ENCODE peak calls at places on chromosomes 2 and 18, in five cellular contexts. One of them, this sample, is unnamed.

GRCh38 chr2:107374261-107374660 is 452.4 kb upstream of the RGPD4 start:
- DNase-seq in HepG2: no peak
- DNase-seq in GM12878: no peak
- DNase-seq in K562: no peak
- DNase-seq in H1: no peak
- DNase-seq in this sample: no peak

GRCh38 chr2:239440511-239440959 is 39.7 kb upstream of the HDAC4 start:
- DNase-seq in K562: no peak
- DNase-seq in HepG2: peak; percentile 79
- DNase-seq in H1: no peak
- DNase-seq in GM12878: no peak
- DNase-seq in this sample: no peak

GRCh38 chr2:27263287-27264252 is 723 bp upstream of the SLC30A3 start:
- DNase-seq in H1: no peak
- DNase-seq in GM12878: no peak
- DNase-seq in K562: no peak
- DNase-seq in HepG2: no peak
- DNase-seq in this sample: no peak

GRCh38 chr2:72940786-72941185 is 23.5 kb downstream of the EMX1 start:
- DNase-seq in K562: no peak
- DNase-seq in H1: no peak
- DNase-seq in HepG2: no peak
- DNase-seq in GM12878: no peak
- DNase-seq in this sample: no peak

GRCh38 chr18:54608008-54608642 is 17.1 kb downstream of the DYNAP start:
- DNase-seq in H1: no peak
- DNase-seq in HepG2: no peak
- DNase-seq in K562: no peak
- DNase-seq in GM12878: no peak
- DNase-seq in this sample: no peak

GRCh38 chr2:187008111-187008510 is 159.1 kb upstream of the ZSWIM2 start:
- DNase-seq in H1: no peak
- DNase-seq in K562: no peak
- DNase-seq in HepG2: no peak
- DNase-seq in GM12878: no peak
- DNase-seq in this sample: no peak

GRCh38 chr2:197339496-197340220 is 29.1 kb upstream of the ANKRD44 start:
- DNase-seq in GM12878: no peak
- DNase-seq in HepG2: no peak
- DNase-seq in H1: no peak
- DNase-seq in K562: no peak
- DNase-seq in this sample: no peak

GRCh38 chr2:105175231-105175630 is 66.3 kb upstream of the GPR45 start:
- DNase-seq in H1: no peak
- DNase-seq in HepG2: no peak
- DNase-seq in GM12878: no peak
- DNase-seq in K562: no peak
- DNase-seq in this sample: no peak

GRCh38 chr2:230643576-230644291 is 68.9 kb upstream of the CAB39 start:
- DNase-seq in GM12878: no peak
- DNase-seq in HepG2: no peak
- DNase-seq in H1: no peak
- DNase-seq in K562: peak; percentile 3
- DNase-seq in this sample: no peak

GRCh38 chr2:190678444-190679162 is 29.7 kb downstream of the NAB1 start:
- DNase-seq in GM12878: peak; percentile 86
- DNase-seq in H1: no peak
- DNase-seq in K562: no peak
- DNase-seq in HepG2: no peak
- DNase-seq in this sample: no peak

GRCh38 chr2:28287261-28287915 is 105.3 kb upstream of the FOSL2 start:
- DNase-seq in GM12878: no peak
- DNase-seq in K562: no peak
- DNase-seq in H1: no peak
- DNase-seq in HepG2: no peak
- DNase-seq in this sample: no peak

GRCh38 chr2:45256173-45256866 is 247.1 kb upstream of the SIX2 start:
- DNase-seq in GM12878: no peak
- DNase-seq in HepG2: peak; percentile 38
- DNase-seq in K562: no peak
- DNase-seq in H1: no peak
- DNase-seq in this sample: no peak

GRCh38 chr2:138421315-138421970 is 80.1 kb upstream of the SPOPL start:
- DNase-seq in K562: no peak
- DNase-seq in GM12878: no peak
- DNase-seq in HepG2: peak; percentile 85
- DNase-seq in H1: no peak
- DNase-seq in this sample: no peak

GRCh38 chr2:135150711-135151110 is 98.6 kb downstream of the RAB3GAP1 start:
- DNase-seq in H1: no peak
- DNase-seq in GM12878: no peak
- DNase-seq in K562: no peak
- DNase-seq in HepG2: peak; percentile 84
- DNase-seq in this sample: no peak

GRCh38 chr2:64228126-64228678 is 84.0 kb upstream of the PELI1 start:
- DNase-seq in K562: peak; percentile 62
- DNase-seq in H1: peak; percentile 86
- DNase-seq in HepG2: peak; percentile 29
- DNase-seq in GM12878: peak; percentile 39
- DNase-seq in this sample: peak; percentile 43

GRCh38 chr2:134173338-134174016 is 80.4 kb upstream of the MGAT5 start:
- DNase-seq in H1: no peak
- DNase-seq in GM12878: no peak
- DNase-seq in HepG2: no peak
- DNase-seq in K562: no peak
- DNase-seq in this sample: no peak

GRCh38 chr18:46243673-46244072 is 139.5 kb downstream of the HAUS1 start:
- DNase-seq in HepG2: no peak
- DNase-seq in H1: no peak
- DNase-seq in GM12878: no peak
- DNase-seq in K562: no peak
- DNase-seq in this sample: no peak

GRCh38 chr18:80033181-80034067 is 810 bp upstream of the RBFA start:
- DNase-seq in GM12878: no peak
- DNase-seq in H1: peak; percentile 9
- DNase-seq in HepG2: no peak
- DNase-seq in K562: peak; percentile 33
- DNase-seq in this sample: no peak

GRCh38 chr18:35371412-35372195 is 5.5 kb downstream of the ZNF396 start:
- DNase-seq in K562: no peak
- DNase-seq in GM12878: no peak
- DNase-seq in HepG2: no peak
- DNase-seq in H1: no peak
- DNase-seq in this sample: no peak

DNA sequence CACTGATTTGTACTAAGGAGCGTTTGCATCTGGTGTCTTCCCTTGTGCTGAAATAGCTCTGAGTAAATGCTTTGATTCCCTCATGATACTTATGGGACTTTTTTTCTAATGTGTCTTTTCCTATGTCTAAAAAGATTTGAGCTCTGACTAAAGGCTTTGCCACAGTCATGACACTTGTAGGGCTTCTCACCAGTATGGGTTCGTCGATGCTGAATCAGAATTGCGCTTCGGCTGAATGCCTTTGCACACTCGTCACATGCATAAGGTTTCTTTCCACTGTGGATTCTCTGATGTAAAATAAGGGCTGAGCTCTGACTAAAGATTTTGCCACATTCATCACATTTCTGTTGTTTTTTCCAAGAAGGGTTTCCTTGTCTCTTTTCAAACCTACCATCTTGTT is 8.0 kb downstream of the ZNF396 start:
- DNase-seq in H1: no peak
- DNase-seq in HepG2: no peak
- DNase-seq in K562: no peak
- DNase-seq in GM12878: no peak
- DNase-seq in this sample: no peak
- TF ChIP-seq TAF1 in H1: no peak
- TF ChIP-seq TAF1 in HepG2: no peak
- TF ChIP-seq TAF1 in K562: no peak
- TF ChIP-seq TAF1 in GM12878: no peak
- TF ChIP-seq TAF1 in this sample: no peak

GRCh38 chr2:41837610-41838009 is 210.2 kb upstream of the PKDCC start:
- DNase-seq in K562: no peak
- DNase-seq in HepG2: no peak
- DNase-seq in GM12878: no peak
- DNase-seq in H1: no peak
- DNase-seq in this sample: no peak

GRCh38 chr2:41836944-41837343 is 210.9 kb upstream of the PKDCC start:
- DNase-seq in HepG2: no peak
- DNase-seq in H1: peak; percentile 13
- DNase-seq in GM12878: no peak
- DNase-seq in K562: peak; percentile 37
- DNase-seq in this sample: peak; percentile 4

DNA sequence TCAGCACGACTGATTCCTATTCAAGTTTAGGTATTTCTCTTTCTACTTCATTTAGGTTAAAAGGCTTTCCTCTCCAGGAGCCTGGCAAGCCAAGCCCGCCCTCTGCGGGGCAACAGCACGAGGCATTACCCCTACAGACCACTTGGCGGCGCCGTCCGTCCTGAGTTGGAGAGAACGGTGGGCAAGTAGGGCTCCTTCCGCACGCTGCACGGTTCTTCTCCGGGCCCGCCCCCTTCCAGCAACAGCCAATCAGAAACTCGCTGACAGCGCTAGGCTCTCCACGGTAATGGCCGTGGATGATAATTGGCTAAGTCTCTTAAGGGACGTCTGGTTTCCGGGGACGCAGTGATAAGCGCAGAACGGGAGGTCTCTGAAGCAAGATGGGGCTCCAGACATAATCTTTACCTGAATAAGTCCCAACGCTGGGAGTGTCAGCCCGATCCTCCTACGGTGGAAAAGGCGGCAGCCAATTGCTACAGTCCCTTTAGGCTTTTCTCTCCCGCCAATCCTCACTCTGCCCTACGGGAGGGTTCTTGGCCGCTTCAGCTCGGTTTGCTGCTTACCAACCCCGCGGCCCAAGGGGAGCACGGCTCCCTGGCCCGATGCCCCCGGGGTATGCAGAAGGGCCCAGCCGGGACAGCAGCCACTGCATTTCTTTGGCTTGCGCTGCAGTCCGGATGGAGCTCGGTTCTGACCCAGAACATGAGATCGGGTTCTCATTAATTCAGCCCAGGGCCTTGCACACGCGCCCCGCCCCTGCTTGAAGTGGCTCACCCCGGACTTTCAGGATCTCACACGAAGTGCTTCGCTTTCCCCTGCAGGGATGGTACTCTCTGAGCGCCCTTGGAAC is 206.9 kb upstream of the PKDCC start:
- DNase-seq in K562: peak; percentile 96
- DNase-seq in GM12878: peak; percentile 88
- DNase-seq in H1: peak; percentile 95
- DNase-seq in HepG2: peak; percentile 96
- DNase-seq in this sample: peak; percentile 74
- TF ChIP-seq POLR2A in K562: no peak
- TF ChIP-seq POLR2A in GM12878: peak; percentile 73
- TF ChIP-seq POLR2A in H1: no peak
- TF ChIP-seq POLR2A in HepG2: peak; percentile 81
- TF ChIP-seq POLR2A in this sample: peak; percentile 81

DNA sequence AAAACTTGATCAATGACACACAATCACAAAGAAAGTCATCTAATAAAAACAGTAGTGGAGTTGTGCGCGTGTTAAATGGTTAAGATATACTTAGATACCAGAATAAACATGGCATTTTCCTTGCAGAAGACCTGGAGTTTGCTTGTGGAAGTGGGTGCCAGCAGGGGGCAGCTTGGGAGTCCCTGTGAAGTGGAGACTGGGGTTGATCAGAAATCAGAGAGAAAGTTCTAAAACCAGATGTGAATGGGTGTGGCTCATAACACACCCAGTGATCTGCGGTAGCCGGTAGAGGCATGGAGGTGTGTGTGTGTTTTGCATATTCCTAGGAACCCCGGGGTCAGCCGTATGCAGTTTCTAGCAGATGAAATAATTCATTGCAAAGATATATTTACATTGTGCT is 300.1 kb upstream of the TRIB2 start:
- DNase-seq in GM12878: no peak
- DNase-seq in HepG2: peak; percentile 11
- DNase-seq in K562: peak; percentile 59
- DNase-seq in H1: no peak
- DNase-seq in this sample: no peak
- TF ChIP-seq TAF1 in GM12878: no peak
- TF ChIP-seq TAF1 in HepG2: no peak
- TF ChIP-seq TAF1 in K562: no peak
- TF ChIP-seq TAF1 in H1: no peak
- TF ChIP-seq TAF1 in this sample: no peak

DNA sequence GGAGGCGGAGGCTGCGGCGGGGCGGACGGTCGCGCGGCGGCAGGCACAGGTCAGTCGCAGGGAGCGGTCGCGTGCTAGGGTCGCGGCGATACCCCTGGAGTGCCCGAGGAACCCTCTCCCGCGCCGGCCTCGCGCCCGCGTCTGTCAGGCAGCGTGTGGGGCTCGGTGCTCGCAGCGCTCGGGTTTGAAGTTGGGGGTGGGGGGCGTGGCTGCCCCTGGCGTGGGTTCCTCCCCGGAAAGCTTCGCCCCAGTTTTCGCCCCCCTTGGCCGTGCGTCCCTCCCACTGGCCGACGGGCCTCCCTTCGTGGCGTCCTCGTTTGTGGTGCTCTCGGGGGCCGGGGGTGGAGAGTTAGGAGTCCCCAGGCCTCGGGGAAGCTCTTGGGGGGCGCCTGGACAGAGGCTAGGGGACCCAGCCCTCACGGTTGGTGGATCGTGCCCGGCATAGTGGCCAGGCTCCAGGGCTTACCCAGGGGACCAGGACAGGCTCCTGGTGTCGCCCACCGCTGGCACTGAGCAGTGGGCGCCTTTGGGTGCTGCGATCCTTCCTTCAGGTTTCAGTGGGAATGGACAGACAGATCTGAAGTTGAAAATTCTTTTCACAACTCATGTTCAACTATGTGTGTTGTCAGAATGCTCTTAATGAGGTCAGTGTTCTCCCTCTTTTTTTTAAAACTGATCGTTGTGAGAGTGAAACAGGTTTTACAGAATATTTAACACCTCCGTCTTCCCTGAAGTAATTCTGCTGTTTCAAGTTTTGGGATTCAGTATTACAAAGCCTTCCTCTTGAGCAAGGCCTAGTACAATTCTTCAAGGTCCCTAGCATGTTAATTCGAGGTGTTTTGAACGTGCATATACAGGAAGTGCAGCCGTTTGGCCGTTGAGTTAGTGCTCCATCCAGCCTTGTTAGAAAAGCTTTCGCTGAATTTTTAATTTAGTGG is 599 bp downstream of the RALBP1 start:
- DNase-seq in HepG2: no peak
- DNase-seq in K562: peak; percentile 85
- DNase-seq in H1: no peak
- DNase-seq in GM12878: no peak
- DNase-seq in this sample: peak; percentile 52
- TF ChIP-seq POLR2A in HepG2: peak; percentile 25
- TF ChIP-seq POLR2A in K562: peak; percentile 23
- TF ChIP-seq POLR2A in H1: no peak
- TF ChIP-seq POLR2A in GM12878: peak; percentile 82
- TF ChIP-seq POLR2A in this sample: peak; percentile 61

GRCh38 chr2:30040147-30040546 is 106.7 kb upstream of the YPEL5 start:
- DNase-seq in K562: no peak
- DNase-seq in H1: no peak
- DNase-seq in GM12878: no peak
- DNase-seq in HepG2: no peak
- DNase-seq in this sample: no peak
- TF ChIP-seq TAF1 in K562: no peak
- TF ChIP-seq TAF1 in H1: no peak
- TF ChIP-seq TAF1 in GM12878: no peak
- TF ChIP-seq TAF1 in HepG2: no peak
- TF ChIP-seq TAF1 in this sample: no peak